ENCODE peak calls at places on chromosomes 12 and 14, in four cellular contexts. P is AML-193; O is stimulated activated CD4-positive, alpha-beta T cell treated with anti-CD3 and anti-CD28 coated beads, Interleukin-15, amount 100 ng/mL, for 1 hour; W is D341Med. F is an unnamed sample.

GRCh38 chr14:68710776-68711175 is 82.1 kb downstream of the ZFP36L1 start:
- DNase-seq in O (no peak), W (no peak), P (no peak), F (no peak)

GRCh38 chr14:104889374-104889755 is 24.3 kb downstream of the CEP170B start:
- DNase-seq in P (no peak), O (no peak), W (no peak), F (no peak)

GRCh38 chr14:71244341-71244740 is 337.1 kb downstream of the PCNX1 start:
- DNase-seq in O (no peak), W (no peak), P (no peak), F (no peak)

GRCh38 chr12:88553941-88554658 is 26.2 kb downstream of the KITLG start:
- DNase-seq in O (no peak), P (no peak), W (peak), F (peak)

GRCh38 chr12:112599871-112600270 is 181.1 kb downstream of the PTPN11 start:
- DNase-seq in W (no peak), P (peak), O (no peak), F (no peak)

GRCh38 chr12:104733717-104734175 is 224.3 kb downstream of the SLC41A2 start:
- DNase-seq in P (no peak), O (no peak), W (peak), F (no peak)

GRCh38 chr14:56608682-56609081 is 29.1 kb downstream of the TMEM260 start:
- DNase-seq in W (no peak), P (no peak), O (no peak), F (peak)

GRCh38 chr12:114013601-114014345 is 47.6 kb upstream of the RBM19 start:
- DNase-seq in O (no peak), P (no peak), W (no peak), F (no peak)

GRCh38 chr14:53967606-53968005 is 11.0 kb upstream of the BMP4 start:
- DNase-seq in O (no peak), W (no peak), P (no peak), F (no peak)

GRCh38 chr12:52821826-52822660 is 8.1 kb upstream of the KRT4 start:
- DNase-seq in W (no peak), O (no peak), P (no peak), F (no peak)

GRCh38 chr14:63647696-63648410 is 6.2 kb upstream of the WDR89 start:
- DNase-seq in O (no peak), P (no peak), W (no peak), F (no peak)

GRCh38 chr12:108643941-108644742 is 10.4 kb upstream of the SELPLG start:
- DNase-seq in P (no peak), W (no peak), O (no peak), F (no peak)

GRCh38 chr14:95876769-95877490 is at the start of gene TUNAR:
- DNase-seq in O (no peak), W (peak), P (no peak), F (no peak)

GRCh38 chr12:57745485-57745881 is 644 bp downstream of the TSPAN31 start:
- DNase-seq in W (no peak), O (no peak), P (no peak), F (no peak)

GRCh38 chr12:11958216-11959091 is 112.3 kb upstream of the BCL2L14 start:
- DNase-seq in O (no peak), W (no peak), P (no peak), F (peak)

GRCh38 chr14:68688872-68689371 is 103.9 kb downstream of the ZFP36L1 start:
- DNase-seq in O (no peak), P (no peak), W (no peak), F (peak)

GRCh38 chr14:47186491-47186890 is 488.9 kb downstream of the MDGA2 start:
- DNase-seq in O (no peak), P (no peak), W (peak), F (no peak)

GRCh38 chr12:111429760-111430417 is 24.2 kb downstream of the SH2B3 start:
- DNase-seq in O (peak), P (no peak), W (peak), F (no peak)

GRCh38 chr14:100407376-100408102 is 84.4 kb downstream of the SLC25A47 start:
- DNase-seq in W (no peak), O (no peak), P (no peak), F (no peak)

GRCh38 chr14:23514009-23514962 is 37.3 kb downstream of the ZFHX2 start:
- DNase-seq in W (no peak), O (no peak), P (no peak), F (no peak)

GRCh38 chr12:22709292-22709691 is 84.3 kb downstream of the ETNK1 start:
- DNase-seq in W (peak), P (peak), O (no peak), F (no peak)

GRCh38 chr14:38839743-38840375 is 263.2 kb downstream of the SEC23A start:
- DNase-seq in O (no peak), W (no peak), P (peak), F (no peak)

GRCh38 chr14:102431751-102432150 is 69.0 kb downstream of the TECPR2 start:
- DNase-seq in P (no peak), W (no peak), O (no peak), F (no peak)

GRCh38 chr14:77103954-77104353 is 5.9 kb downstream of the CIPC start:
- DNase-seq in W (no peak), P (no peak), O (no peak), F (no peak)

GRCh38 chr12:79275631-79276030 is 411.1 kb downstream of the SYT1 start:
- DNase-seq in O (no peak), P (no peak), W (no peak), F (no peak)

GRCh38 chr12:55906056-55906455 is 21.6 kb downstream of the PYM1 start:
- DNase-seq in W (no peak), O (no peak), P (no peak), F (no peak)

GRCh38 chr14:55975281-55975905 is 142.8 kb upstream of the PELI2 start:
- DNase-seq in O (no peak), W (no peak), P (no peak), F (no peak)

GRCh38 chr12:94640134-94640928 is 10.0 kb downstream of the TMCC3 start:
- DNase-seq in P (peak), W (no peak), O (no peak), F (no peak)

GRCh38 chr12:65055874-65056273 is 65.2 kb downstream of the WIF1 start:
- DNase-seq in O (no peak), W (no peak), P (no peak), F (no peak)

GRCh38 chr12:82209533-82209932 is 148.7 kb downstream of the CCDC59 start:
- DNase-seq in P (no peak), O (no peak), W (no peak), F (no peak)

GRCh38 chr14:104115691-104116543 is 22.5 kb upstream of the KIF26A start:
- DNase-seq in P (no peak), W (no peak), O (no peak), F (no peak)

GRCh38 chr12:121634836-121635235 is 8.5 kb downstream of the ORAI1 start:
- DNase-seq in W (no peak), P (no peak), O (no peak), F (no peak)

GRCh38 chr12:120067084-120067869 is 49.3 kb downstream of the RAB35 start:
- DNase-seq in W (no peak), P (no peak), O (no peak), F (no peak)

GRCh38 chr14:25150934-25151790 is 101.2 kb upstream of the STXBP6 start:
- DNase-seq in W (peak), O (no peak), P (peak), F (peak)

GRCh38 chr12:24795699-24796385 is 153.1 kb downstream of the BCAT1 start:
- DNase-seq in P (no peak), W (no peak), O (no peak), F (no peak)

GRCh38 chr12:10615532-10615931 is 2.1 kb upstream of the MAGOHB start:
- DNase-seq in O (no peak), P (no peak), W (no peak), F (no peak)

GRCh38 chr12:132949936-132950837 is 5.9 kb downstream of the ZNF605 start:
- DNase-seq in W (no peak), O (no peak), P (no peak), F (no peak)

F was measured in AG09319.